ENCODE peak calls at places on chromosomes 12 and 14, in nine cellular contexts. One of them, this sample, is unnamed.

GRCh38 chr14:90388437-90388836 is 8.4 kb upstream of the CALM1 start:
- DNase-seq in thoracic aorta: no peak
- DNase-seq in astrocyte of the spinal cord: peak
- DNase-seq in ovary: no peak
- DNase-seq in AG04450: peak
- DNase-seq in colonic mucosa: no peak
- DNase-seq in brain microvascular endothelial cell: peak
- DNase-seq in heart left ventricle: no peak
- DNase-seq in fibroblast of lung: peak
- DNase-seq in this sample: peak

GRCh38 chr12:51392556-51393237 is 1.5 kb upstream of the GALNT6 start:
- DNase-seq in astrocyte of the spinal cord: no peak
- DNase-seq in fibroblast of lung: peak
- DNase-seq in ovary: peak
- DNase-seq in heart left ventricle: no peak
- DNase-seq in colonic mucosa: no peak
- DNase-seq in thoracic aorta: no peak
- DNase-seq in AG04450: no peak
- DNase-seq in brain microvascular endothelial cell: no peak
- DNase-seq in this sample: peak

GRCh38 chr14:45679852-45680251 is 426.9 kb upstream of the MIS18BP1 start:
- DNase-seq in ovary: no peak
- DNase-seq in colonic mucosa: no peak
- DNase-seq in astrocyte of the spinal cord: peak
- DNase-seq in fibroblast of lung: peak
- DNase-seq in AG04450: no peak
- DNase-seq in heart left ventricle: no peak
- DNase-seq in brain microvascular endothelial cell: peak
- DNase-seq in thoracic aorta: no peak
- DNase-seq in this sample: peak

GRCh38 chr14:66163023-66163422 is 323.1 kb upstream of the CCDC196 start:
- DNase-seq in ovary: no peak
- DNase-seq in fibroblast of lung: no peak
- DNase-seq in thoracic aorta: no peak
- DNase-seq in brain microvascular endothelial cell: no peak
- DNase-seq in heart left ventricle: no peak
- DNase-seq in AG04450: no peak
- DNase-seq in colonic mucosa: no peak
- DNase-seq in astrocyte of the spinal cord: no peak
- DNase-seq in this sample: no peak

GRCh38 chr14:91144425-91145145 is 30.7 kb downstream of the DGLUCY start:
- DNase-seq in colonic mucosa: no peak
- DNase-seq in astrocyte of the spinal cord: peak
- DNase-seq in fibroblast of lung: peak
- DNase-seq in AG04450: peak
- DNase-seq in ovary: no peak
- DNase-seq in thoracic aorta: no peak
- DNase-seq in heart left ventricle: no peak
- DNase-seq in brain microvascular endothelial cell: peak
- DNase-seq in this sample: peak

GRCh38 chr14:77607741-77608302 is 8.6 kb downstream of the SPTLC2 start:
- DNase-seq in fibroblast of lung: no peak
- DNase-seq in astrocyte of the spinal cord: no peak
- DNase-seq in brain microvascular endothelial cell: no peak
- DNase-seq in heart left ventricle: no peak
- DNase-seq in colonic mucosa: no peak
- DNase-seq in AG04450: no peak
- DNase-seq in thoracic aorta: no peak
- DNase-seq in ovary: no peak
- DNase-seq in this sample: no peak

GRCh38 chr14:65575389-65575788 is 162.9 kb downstream of the FUT8 start:
- DNase-seq in astrocyte of the spinal cord: no peak
- DNase-seq in AG04450: no peak
- DNase-seq in fibroblast of lung: no peak
- DNase-seq in ovary: no peak
- DNase-seq in heart left ventricle: no peak
- DNase-seq in colonic mucosa: no peak
- DNase-seq in thoracic aorta: no peak
- DNase-seq in brain microvascular endothelial cell: no peak
- DNase-seq in this sample: no peak

GRCh38 chr14:31489680-31490079 is 1.8 kb upstream of the GPR33 start:
- DNase-seq in brain microvascular endothelial cell: no peak
- DNase-seq in heart left ventricle: no peak
- DNase-seq in astrocyte of the spinal cord: no peak
- DNase-seq in thoracic aorta: no peak
- DNase-seq in colonic mucosa: no peak
- DNase-seq in AG04450: no peak
- DNase-seq in fibroblast of lung: no peak
- DNase-seq in ovary: no peak
- DNase-seq in this sample: no peak

GRCh38 chr14:33120341-33120740 is 181.7 kb downstream of the NPAS3 start:
- DNase-seq in heart left ventricle: no peak
- DNase-seq in AG04450: no peak
- DNase-seq in thoracic aorta: no peak
- DNase-seq in ovary: no peak
- DNase-seq in astrocyte of the spinal cord: peak
- DNase-seq in colonic mucosa: no peak
- DNase-seq in brain microvascular endothelial cell: peak
- DNase-seq in fibroblast of lung: peak
- DNase-seq in this sample: peak

GRCh38 chr12:109383240-109383639 is 35.5 kb downstream of the MYO1H start:
- DNase-seq in thoracic aorta: no peak
- DNase-seq in colonic mucosa: no peak
- DNase-seq in fibroblast of lung: no peak
- DNase-seq in heart left ventricle: no peak
- DNase-seq in AG04450: no peak
- DNase-seq in astrocyte of the spinal cord: no peak
- DNase-seq in ovary: no peak
- DNase-seq in brain microvascular endothelial cell: no peak
- DNase-seq in this sample: no peak

GRCh38 chr14:91094772-91095171 is 19.1 kb upstream of the DGLUCY start:
- DNase-seq in heart left ventricle: no peak
- DNase-seq in ovary: no peak
- DNase-seq in astrocyte of the spinal cord: no peak
- DNase-seq in colonic mucosa: no peak
- DNase-seq in fibroblast of lung: no peak
- DNase-seq in thoracic aorta: no peak
- DNase-seq in AG04450: no peak
- DNase-seq in brain microvascular endothelial cell: no peak
- DNase-seq in this sample: no peak

GRCh38 chr14:48805315-48805714 is 780.9 kb downstream of the RPS29 start:
- DNase-seq in AG04450: no peak
- DNase-seq in brain microvascular endothelial cell: no peak
- DNase-seq in heart left ventricle: no peak
- DNase-seq in fibroblast of lung: no peak
- DNase-seq in colonic mucosa: no peak
- DNase-seq in thoracic aorta: no peak
- DNase-seq in ovary: no peak
- DNase-seq in astrocyte of the spinal cord: no peak
- DNase-seq in this sample: no peak

GRCh38 chr12:54993181-54993835 is 8.7 kb upstream of the TESPA1 start:
- DNase-seq in AG04450: peak
- DNase-seq in thoracic aorta: no peak
- DNase-seq in colonic mucosa: peak
- DNase-seq in fibroblast of lung: peak
- DNase-seq in heart left ventricle: no peak
- DNase-seq in ovary: no peak
- DNase-seq in brain microvascular endothelial cell: peak
- DNase-seq in astrocyte of the spinal cord: peak
- DNase-seq in this sample: peak

GRCh38 chr14:36747411-36748184 is 85.9 kb downstream of the PAX9 start:
- DNase-seq in AG04450: no peak
- DNase-seq in ovary: no peak
- DNase-seq in heart left ventricle: no peak
- DNase-seq in thoracic aorta: no peak
- DNase-seq in brain microvascular endothelial cell: no peak
- DNase-seq in fibroblast of lung: no peak
- DNase-seq in colonic mucosa: no peak
- DNase-seq in astrocyte of the spinal cord: no peak
- DNase-seq in this sample: peak

GRCh38 chr12:7642287-7642686 is 23.4 kb downstream of the APOBEC1 start:
- DNase-seq in brain microvascular endothelial cell: no peak
- DNase-seq in fibroblast of lung: no peak
- DNase-seq in heart left ventricle: no peak
- DNase-seq in ovary: no peak
- DNase-seq in colonic mucosa: no peak
- DNase-seq in AG04450: no peak
- DNase-seq in astrocyte of the spinal cord: no peak
- DNase-seq in thoracic aorta: no peak
- DNase-seq in this sample: no peak

GRCh38 chr12:111578276-111578970 is 20.7 kb downstream of the ATXN2 start:
- DNase-seq in AG04450: peak
- DNase-seq in thoracic aorta: no peak
- DNase-seq in fibroblast of lung: peak
- DNase-seq in brain microvascular endothelial cell: peak
- DNase-seq in heart left ventricle: no peak
- DNase-seq in ovary: no peak
- DNase-seq in colonic mucosa: no peak
- DNase-seq in astrocyte of the spinal cord: peak
- DNase-seq in this sample: peak

GRCh38 chr12:121784460-121784859 is 9.0 kb downstream of the RHOF start:
- DNase-seq in astrocyte of the spinal cord: peak
- DNase-seq in thoracic aorta: no peak
- DNase-seq in AG04450: no peak
- DNase-seq in heart left ventricle: no peak
- DNase-seq in fibroblast of lung: peak
- DNase-seq in colonic mucosa: no peak
- DNase-seq in brain microvascular endothelial cell: peak
- DNase-seq in ovary: no peak
- DNase-seq in this sample: peak

DNA sequence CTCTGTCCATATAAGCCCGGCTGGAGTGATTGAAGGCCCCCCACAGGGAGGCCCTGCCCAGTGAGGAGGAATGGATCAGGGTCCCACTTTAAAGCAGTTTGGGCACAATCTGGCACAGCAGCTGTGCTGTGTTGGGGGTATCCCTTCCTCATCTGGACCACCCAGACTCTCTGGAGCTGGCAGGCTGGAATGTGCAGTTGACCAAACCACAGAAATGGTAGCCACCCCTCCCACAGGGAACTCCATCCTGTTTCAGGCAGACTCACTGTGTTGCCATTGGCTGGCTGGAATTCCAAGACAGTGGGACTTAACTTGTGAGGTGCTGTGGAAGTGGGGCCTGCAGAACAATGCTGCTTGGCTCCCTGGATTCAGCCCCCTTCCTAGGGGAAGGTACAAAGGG is 53.5 kb upstream of the YARS2 start:
- DNase-seq in astrocyte of the spinal cord: no peak
- DNase-seq in brain microvascular endothelial cell: no peak
- DNase-seq in heart left ventricle: no peak
- DNase-seq in colonic mucosa: no peak
- DNase-seq in thoracic aorta: no peak
- DNase-seq in ovary: no peak
- DNase-seq in AG04450: no peak
- DNase-seq in fibroblast of lung: no peak
- DNase-seq in this sample: no peak
- H3K4me3 ChIP-seq in astrocyte of the spinal cord: no peak
- H3K4me3 ChIP-seq in brain microvascular endothelial cell: no peak
- H3K4me3 ChIP-seq in heart left ventricle: no peak
- H3K4me3 ChIP-seq in colonic mucosa: no peak
- H3K4me3 ChIP-seq in thoracic aorta: no peak
- H3K4me3 ChIP-seq in ovary: no peak
- H3K4me3 ChIP-seq in AG04450: no peak
- H3K4me3 ChIP-seq in fibroblast of lung: no peak
- H3K4me3 ChIP-seq in this sample: no peak

GRCh38 chr12:103336940-103337339 is 158.8 kb downstream of the C12orf42 start:
- DNase-seq in brain microvascular endothelial cell: no peak
- DNase-seq in AG04450: no peak
- DNase-seq in colonic mucosa: no peak
- DNase-seq in thoracic aorta: no peak
- DNase-seq in fibroblast of lung: no peak
- DNase-seq in astrocyte of the spinal cord: no peak
- DNase-seq in heart left ventricle: no peak
- DNase-seq in ovary: no peak
- DNase-seq in this sample: no peak
- TF ChIP-seq CTCF in brain microvascular endothelial cell: no peak
- TF ChIP-seq CTCF in AG04450: no peak
- TF ChIP-seq CTCF in colonic mucosa: no peak
- TF ChIP-seq CTCF in thoracic aorta: no peak
- TF ChIP-seq CTCF in fibroblast of lung: no peak
- TF ChIP-seq CTCF in astrocyte of the spinal cord: no peak
- TF ChIP-seq CTCF in heart left ventricle: no peak
- TF ChIP-seq CTCF in ovary: no peak
- TF ChIP-seq CTCF in this sample: no peak

DNA sequence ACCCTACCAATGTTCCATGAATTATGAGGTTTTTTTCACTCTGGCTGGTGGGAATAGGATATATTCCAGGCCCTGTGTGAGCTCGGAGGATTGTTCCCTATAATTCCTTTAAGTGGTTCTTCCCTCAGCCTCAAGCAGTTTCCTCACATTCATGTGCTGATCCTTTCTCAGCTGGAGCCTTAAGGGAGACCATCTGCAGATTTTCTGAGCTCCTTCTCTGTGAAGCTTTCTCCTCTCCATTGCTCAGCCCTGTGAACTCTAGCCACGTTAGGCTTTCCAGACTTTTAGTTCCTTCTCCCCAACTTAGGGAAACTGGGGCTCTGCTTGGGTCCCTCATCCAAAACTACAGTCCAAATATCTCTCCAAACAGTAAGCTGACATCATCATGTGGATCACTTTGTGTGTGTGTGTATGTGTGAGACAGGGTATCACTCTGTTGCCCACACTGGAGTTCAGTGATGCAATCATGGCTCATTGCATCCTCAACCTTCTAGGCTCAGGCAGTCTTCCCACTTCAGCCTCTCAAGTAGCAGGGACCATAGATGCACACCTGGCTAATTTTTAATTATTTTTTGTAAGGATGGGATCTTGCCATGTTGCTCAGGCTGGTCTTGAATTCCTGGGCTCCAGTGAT is 219.5 kb upstream of the OTX2 start:
- DNase-seq in thoracic aorta: no peak
- DNase-seq in colonic mucosa: no peak
- DNase-seq in fibroblast of lung: no peak
- DNase-seq in ovary: no peak
- DNase-seq in astrocyte of the spinal cord: no peak
- DNase-seq in AG04450: no peak
- DNase-seq in heart left ventricle: no peak
- DNase-seq in brain microvascular endothelial cell: no peak
- DNase-seq in this sample: no peak
- H3K4me3 ChIP-seq in thoracic aorta: no peak
- H3K4me3 ChIP-seq in colonic mucosa: no peak
- H3K4me3 ChIP-seq in fibroblast of lung: no peak
- H3K4me3 ChIP-seq in ovary: no peak
- H3K4me3 ChIP-seq in astrocyte of the spinal cord: no peak
- H3K4me3 ChIP-seq in AG04450: no peak
- H3K4me3 ChIP-seq in heart left ventricle: no peak
- H3K4me3 ChIP-seq in brain microvascular endothelial cell: no peak
- H3K4me3 ChIP-seq in this sample: no peak

DNA sequence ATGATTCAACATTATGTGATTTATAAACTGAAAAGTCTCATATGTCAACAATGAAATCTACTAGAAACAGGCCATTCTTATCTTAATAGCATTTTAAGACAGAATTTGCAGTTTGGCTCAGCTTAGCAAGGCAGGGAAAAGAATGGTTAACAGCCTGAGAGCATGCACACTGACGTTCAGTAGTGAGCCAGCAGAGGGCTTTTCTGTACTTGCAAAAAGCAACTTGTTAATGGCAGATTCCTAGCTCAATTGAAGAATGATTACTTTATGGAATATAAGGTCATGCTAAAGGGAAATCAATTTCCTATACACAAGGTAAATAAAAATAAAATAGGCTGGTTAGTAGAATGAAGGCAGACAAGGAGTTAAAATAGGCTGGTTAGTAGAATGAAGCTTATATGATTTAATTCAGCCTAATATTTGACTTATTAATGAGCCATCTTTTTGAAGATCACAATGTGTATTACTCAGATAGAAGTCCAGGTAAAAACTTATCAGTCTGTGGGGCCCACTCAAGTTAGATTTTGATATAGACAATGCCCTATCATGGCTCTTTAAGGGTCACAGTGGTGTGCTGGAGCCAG is 95.9 kb downstream of the OTOGL start:
- DNase-seq in brain microvascular endothelial cell: peak
- DNase-seq in astrocyte of the spinal cord: peak
- DNase-seq in colonic mucosa: no peak
- DNase-seq in fibroblast of lung: peak
- DNase-seq in heart left ventricle: no peak
- DNase-seq in ovary: no peak
- DNase-seq in AG04450: peak
- DNase-seq in thoracic aorta: no peak
- DNase-seq in this sample: peak
- TF ChIP-seq CTCF in brain microvascular endothelial cell: peak
- TF ChIP-seq CTCF in astrocyte of the spinal cord: peak
- TF ChIP-seq CTCF in colonic mucosa: no peak
- TF ChIP-seq CTCF in fibroblast of lung: peak
- TF ChIP-seq CTCF in heart left ventricle: peak
- TF ChIP-seq CTCF in ovary: no peak
- TF ChIP-seq CTCF in AG04450: peak
- TF ChIP-seq CTCF in thoracic aorta: peak
- TF ChIP-seq CTCF in this sample: peak